ENCODE peak calls at places on chromosome 4, in five cellular contexts. One of them, this sample, is unnamed.
A peak's percentile ranks its signal among the peaks of the same experiment; 100 is the strongest.

GRCh38 chr4:72954811-72955210 is 114.7 kb downstream of the COX18 start:
- DNase-seq in sigmoid colon: no peak
- DNase-seq in SK-N-SH: no peak
- DNase-seq in hepatocyte: no peak
- DNase-seq in cardiac muscle cell: no peak
- DNase-seq in this sample: no peak

GRCh38 chr4:151204925-151205524 is 71.9 kb upstream of the PRSS48 start:
- DNase-seq in sigmoid colon: no peak
- DNase-seq in SK-N-SH: no peak
- DNase-seq in hepatocyte: peak; percentile 41
- DNase-seq in cardiac muscle cell: peak; percentile 50
- DNase-seq in this sample: no peak

GRCh38 chr4:74157743-74158560 is at the start of gene MTHFD2L:
- DNase-seq in sigmoid colon: peak; percentile 96
- DNase-seq in SK-N-SH: peak; percentile 98
- DNase-seq in hepatocyte: peak; percentile 97
- DNase-seq in cardiac muscle cell: peak; percentile 97
- DNase-seq in this sample: peak; percentile 97

GRCh38 chr4:173182403-173182802 is 13.8 kb downstream of the GALNT7 start:
- DNase-seq in sigmoid colon: no peak
- DNase-seq in SK-N-SH: no peak
- DNase-seq in hepatocyte: no peak
- DNase-seq in cardiac muscle cell: peak; percentile 65
- DNase-seq in this sample: peak; percentile 58

GRCh38 chr4:181860668-181861067 is 382.5 kb upstream of the TENM3 start:
- DNase-seq in sigmoid colon: no peak
- DNase-seq in SK-N-SH: no peak
- DNase-seq in hepatocyte: no peak
- DNase-seq in cardiac muscle cell: no peak
- DNase-seq in this sample: no peak

GRCh38 chr4:61292322-61292721 is 92.2 kb downstream of the ADGRL3 start:
- DNase-seq in sigmoid colon: no peak
- DNase-seq in SK-N-SH: no peak
- DNase-seq in hepatocyte: no peak
- DNase-seq in cardiac muscle cell: no peak
- DNase-seq in this sample: no peak

GRCh38 chr4:132333723-132334045 is 815.4 kb upstream of the PCDH10 start:
- DNase-seq in sigmoid colon: no peak
- DNase-seq in SK-N-SH: no peak
- DNase-seq in hepatocyte: no peak
- DNase-seq in cardiac muscle cell: peak; percentile 56
- DNase-seq in this sample: no peak

GRCh38 chr4:184274288-184274951 is 56.7 kb upstream of the ENPP6 start:
- DNase-seq in sigmoid colon: no peak
- DNase-seq in SK-N-SH: no peak
- DNase-seq in hepatocyte: no peak
- DNase-seq in cardiac muscle cell: no peak
- DNase-seq in this sample: no peak

GRCh38 chr4:7806080-7806630 is 133.5 kb downstream of the AFAP1 start:
- DNase-seq in sigmoid colon: peak; percentile 95
- DNase-seq in SK-N-SH: no peak
- DNase-seq in hepatocyte: no peak
- DNase-seq in cardiac muscle cell: peak; percentile 95
- DNase-seq in this sample: no peak

GRCh38 chr4:106809083-106809482 is 227.0 kb downstream of the DKK2 start:
- DNase-seq in sigmoid colon: no peak
- DNase-seq in SK-N-SH: peak; percentile 4
- DNase-seq in hepatocyte: peak; percentile 49
- DNase-seq in cardiac muscle cell: peak; percentile 67
- DNase-seq in this sample: no peak

GRCh38 chr4:41976775-41977516 is 4.6 kb upstream of the DCAF4L1 start:
- DNase-seq in sigmoid colon: no peak
- DNase-seq in SK-N-SH: no peak
- DNase-seq in hepatocyte: no peak
- DNase-seq in cardiac muscle cell: no peak
- DNase-seq in this sample: no peak

GRCh38 chr4:189304179-189304578 is 636.5 kb upstream of the FRG1 start:
- DNase-seq in sigmoid colon: no peak
- DNase-seq in SK-N-SH: no peak
- DNase-seq in hepatocyte: no peak
- DNase-seq in cardiac muscle cell: no peak
- DNase-seq in this sample: no peak

GRCh38 chr4:135319685-135320084 is 1118.1 kb upstream of the PABPC4L start:
- DNase-seq in sigmoid colon: no peak
- DNase-seq in SK-N-SH: no peak
- DNase-seq in hepatocyte: no peak
- DNase-seq in cardiac muscle cell: no peak
- DNase-seq in this sample: no peak

GRCh38 chr4:183256756-183257385 is 63.2 kb downstream of the CLDN22 start:
- DNase-seq in sigmoid colon: peak; percentile 73
- DNase-seq in SK-N-SH: peak; percentile 70
- DNase-seq in hepatocyte: peak; percentile 62
- DNase-seq in cardiac muscle cell: peak; percentile 68
- DNase-seq in this sample: no peak

GRCh38 chr4:78057600-78058560 is 757 bp downstream of the FRAS1 start:
- DNase-seq in sigmoid colon: peak; percentile 75
- DNase-seq in SK-N-SH: peak; percentile 66
- DNase-seq in hepatocyte: peak; percentile 69
- DNase-seq in cardiac muscle cell: peak; percentile 55
- DNase-seq in this sample: peak; percentile 49

GRCh38 chr4:155738548-155738947 is 20.3 kb upstream of the GUCY1B1 start:
- DNase-seq in sigmoid colon: no peak
- DNase-seq in SK-N-SH: no peak
- DNase-seq in hepatocyte: no peak
- DNase-seq in cardiac muscle cell: peak; percentile 49
- DNase-seq in this sample: no peak

GRCh38 chr4:181504846-181505374 is 738.3 kb upstream of the TENM3 start:
- DNase-seq in sigmoid colon: no peak
- DNase-seq in SK-N-SH: no peak
- DNase-seq in hepatocyte: no peak
- DNase-seq in cardiac muscle cell: no peak
- DNase-seq in this sample: no peak

GRCh38 chr4:7970031-7970946 is 30.6 kb upstream of the AFAP1 start:
- DNase-seq in sigmoid colon: no peak
- DNase-seq in SK-N-SH: peak; percentile 42
- DNase-seq in hepatocyte: peak; percentile 79
- DNase-seq in cardiac muscle cell: peak; percentile 85
- DNase-seq in this sample: no peak

GRCh38 chr4:70399319-70399718 is 1.6 kb downstream of the OPRPN start:
- DNase-seq in sigmoid colon: no peak
- DNase-seq in SK-N-SH: no peak
- DNase-seq in hepatocyte: no peak
- DNase-seq in cardiac muscle cell: no peak
- DNase-seq in this sample: no peak

GRCh38 chr4:73662709-73663546 is 42.7 kb upstream of the RASSF6 start:
- DNase-seq in sigmoid colon: no peak
- DNase-seq in SK-N-SH: no peak
- DNase-seq in hepatocyte: peak; percentile 32
- DNase-seq in cardiac muscle cell: peak; percentile 81
- DNase-seq in this sample: no peak

GRCh38 chr4:140754918-140755810 is 1.0 kb downstream of the TBC1D9 start:
- DNase-seq in sigmoid colon: no peak
- DNase-seq in SK-N-SH: no peak
- DNase-seq in hepatocyte: no peak
- DNase-seq in cardiac muscle cell: no peak
- DNase-seq in this sample: no peak

GRCh38 chr4:20019310-20020015 is 232.2 kb upstream of the SLIT2 start:
- DNase-seq in sigmoid colon: no peak
- DNase-seq in SK-N-SH: no peak
- DNase-seq in hepatocyte: no peak
- DNase-seq in cardiac muscle cell: no peak
- DNase-seq in this sample: no peak

GRCh38 chr4:180134116-180134866 is 2108.9 kb upstream of the TENM3 start:
- DNase-seq in sigmoid colon: no peak
- DNase-seq in SK-N-SH: no peak
- DNase-seq in hepatocyte: peak; percentile 19
- DNase-seq in cardiac muscle cell: no peak
- DNase-seq in this sample: no peak

GRCh38 chr4:87532109-87532508 is 2.9 kb upstream of the SPARCL1 start:
- DNase-seq in sigmoid colon: no peak
- DNase-seq in SK-N-SH: no peak
- DNase-seq in hepatocyte: no peak
- DNase-seq in cardiac muscle cell: peak; percentile 30
- DNase-seq in this sample: no peak

GRCh38 chr4:6938237-6938636 is 28.6 kb downstream of the TBC1D14 start:
- DNase-seq in sigmoid colon: peak; percentile 81
- DNase-seq in SK-N-SH: no peak
- DNase-seq in hepatocyte: no peak
- DNase-seq in cardiac muscle cell: no peak
- DNase-seq in this sample: no peak

GRCh38 chr4:176186067-176186466 is 9.3 kb downstream of the SPATA4 start:
- DNase-seq in sigmoid colon: no peak
- DNase-seq in SK-N-SH: no peak
- DNase-seq in hepatocyte: no peak
- DNase-seq in cardiac muscle cell: no peak
- DNase-seq in this sample: no peak

GRCh38 chr4:113772319-113772718 is 10.8 kb upstream of the CAMK2D start:
- DNase-seq in sigmoid colon: no peak
- DNase-seq in SK-N-SH: no peak
- DNase-seq in hepatocyte: no peak
- DNase-seq in cardiac muscle cell: no peak
- DNase-seq in this sample: no peak

GRCh38 chr4:154738426-154738825 is 5.4 kb upstream of the LRAT start:
- DNase-seq in sigmoid colon: no peak
- DNase-seq in SK-N-SH: no peak
- DNase-seq in hepatocyte: no peak
- DNase-seq in cardiac muscle cell: no peak
- DNase-seq in this sample: peak; percentile 75

GRCh38 chr4:13535708-13536361 is 8.5 kb downstream of the NKX3-2 start:
- DNase-seq in sigmoid colon: peak; percentile 60
- DNase-seq in SK-N-SH: peak; percentile 52
- DNase-seq in hepatocyte: no peak
- DNase-seq in cardiac muscle cell: no peak
- DNase-seq in this sample: no peak

GRCh38 chr4:101600287-101600686 is 190.2 kb upstream of the BANK1 start:
- DNase-seq in sigmoid colon: no peak
- DNase-seq in SK-N-SH: no peak
- DNase-seq in hepatocyte: peak; percentile 7
- DNase-seq in cardiac muscle cell: no peak
- DNase-seq in this sample: no peak

GRCh38 chr4:24805566-24805965 is 10.2 kb downstream of the SOD3 start:
- DNase-seq in sigmoid colon: no peak
- DNase-seq in SK-N-SH: no peak
- DNase-seq in hepatocyte: no peak
- DNase-seq in cardiac muscle cell: no peak
- DNase-seq in this sample: no peak

GRCh38 chr4:21476753-21477152 is 471.8 kb downstream of the KCNIP4 start:
- DNase-seq in sigmoid colon: no peak
- DNase-seq in SK-N-SH: no peak
- DNase-seq in hepatocyte: peak; percentile 45
- DNase-seq in cardiac muscle cell: peak; percentile 7
- DNase-seq in this sample: no peak

GRCh38 chr4:100060765-100061416 is 110.8 kb upstream of the H2AZ1 start:
- DNase-seq in sigmoid colon: no peak
- DNase-seq in SK-N-SH: no peak
- DNase-seq in hepatocyte: no peak
- DNase-seq in cardiac muscle cell: no peak
- DNase-seq in this sample: no peak

GRCh38 chr4:147714575-147715401 is 17.1 kb upstream of the ARHGAP10 start:
- DNase-seq in sigmoid colon: peak; percentile 90
- DNase-seq in SK-N-SH: no peak
- DNase-seq in hepatocyte: no peak
- DNase-seq in cardiac muscle cell: peak; percentile 83
- DNase-seq in this sample: no peak

GRCh38 chr4:76546282-76547166 is 111.5 kb downstream of the SHROOM3 start:
- DNase-seq in sigmoid colon: no peak
- DNase-seq in SK-N-SH: no peak
- DNase-seq in hepatocyte: peak; percentile 37
- DNase-seq in cardiac muscle cell: peak; percentile 85
- DNase-seq in this sample: no peak
- H3K4me3 ChIP-seq in sigmoid colon: no peak overlapping the region
- H3K4me3 ChIP-seq in SK-N-SH: no peak overlapping the region
- H3K4me3 ChIP-seq in hepatocyte: no peak overlapping the region
- H3K4me3 ChIP-seq in cardiac muscle cell: no peak overlapping the region
- H3K4me3 ChIP-seq in this sample: no peak overlapping the region

GRCh38 chr4:37685211-37685725 is 908 bp downstream of the RELL1 start:
- DNase-seq in sigmoid colon: peak; percentile 76
- DNase-seq in SK-N-SH: no peak
- DNase-seq in hepatocyte: peak; percentile 47
- DNase-seq in cardiac muscle cell: peak; percentile 62
- DNase-seq in this sample: no peak

GRCh38 chr4:37685726-37686372 is 327 bp downstream of the RELL1 start:
- DNase-seq in sigmoid colon: peak; percentile 82
- DNase-seq in SK-N-SH: peak; percentile 76
- DNase-seq in hepatocyte: peak; percentile 81
- DNase-seq in cardiac muscle cell: peak; percentile 46
- DNase-seq in this sample: peak; percentile 59

GRCh38 chr4:37684154-37684553 is 2.0 kb downstream of the RELL1 start:
- DNase-seq in sigmoid colon: no peak
- DNase-seq in SK-N-SH: no peak
- DNase-seq in hepatocyte: no peak
- DNase-seq in cardiac muscle cell: no peak
- DNase-seq in this sample: no peak

GRCh38 chr4:37680089-37680488 is 6.1 kb downstream of the RELL1 start:
- DNase-seq in sigmoid colon: no peak
- DNase-seq in SK-N-SH: no peak
- DNase-seq in hepatocyte: no peak
- DNase-seq in cardiac muscle cell: no peak
- DNase-seq in this sample: no peak

DNA sequence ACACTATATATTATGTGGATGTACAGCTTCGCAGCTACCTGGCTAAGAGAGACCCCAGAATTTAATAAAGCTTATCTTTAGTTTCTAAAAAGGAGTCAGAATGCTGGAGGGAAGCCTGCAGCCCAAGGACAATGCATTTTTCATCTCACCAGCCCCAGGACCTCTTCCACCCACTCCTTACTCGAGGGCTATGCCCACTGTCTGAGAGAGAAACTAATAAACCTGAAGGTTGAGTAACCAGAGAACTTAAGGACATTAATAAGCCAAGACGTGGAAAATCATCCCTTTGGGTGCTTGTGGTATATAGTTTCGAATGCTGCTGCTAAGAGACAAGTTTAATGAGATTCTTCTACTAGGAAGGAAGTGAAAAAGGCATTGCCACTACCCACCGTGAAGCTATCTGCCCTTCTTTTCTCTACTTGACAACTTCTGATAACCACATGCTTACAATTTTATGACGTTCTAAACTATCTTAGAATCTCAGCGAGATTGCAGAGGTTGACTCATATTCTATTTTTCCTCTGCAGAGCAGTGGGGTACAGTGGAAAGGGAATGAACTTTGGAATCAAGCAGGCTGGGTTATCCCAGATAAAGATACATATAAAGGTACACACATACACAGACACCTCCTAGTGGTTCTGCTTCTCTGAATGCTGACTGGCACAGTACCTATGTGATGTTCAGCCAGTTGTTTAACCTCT is 3.3 kb downstream of the RELL1 start:
- DNase-seq in sigmoid colon: no peak
- DNase-seq in SK-N-SH: no peak
- DNase-seq in hepatocyte: peak; percentile 69
- DNase-seq in cardiac muscle cell: no peak
- DNase-seq in this sample: no peak
- TF ChIP-seq CTCF in sigmoid colon: no peak
- TF ChIP-seq CTCF in SK-N-SH: peak; percentile 19
- TF ChIP-seq CTCF in hepatocyte: peak; percentile 40
- TF ChIP-seq CTCF in cardiac muscle cell: peak; percentile 6
- TF ChIP-seq CTCF in this sample: peak; percentile 28

GRCh38 chr4:185384877-185385465 is 10.8 kb downstream of the LRP2BP start:
- DNase-seq in sigmoid colon: no peak
- DNase-seq in SK-N-SH: no peak
- DNase-seq in hepatocyte: no peak
- DNase-seq in cardiac muscle cell: peak; percentile 41
- DNase-seq in this sample: no peak
- H3K27ac ChIP-seq in sigmoid colon: peak overlapping the region; percentile 21
- H3K27ac ChIP-seq in SK-N-SH: no peak overlapping the region
- H3K27ac ChIP-seq in hepatocyte: no peak overlapping the region
- H3K27ac ChIP-seq in cardiac muscle cell: no peak overlapping the region
- H3K27ac ChIP-seq in this sample: peak overlapping the region; percentile 27

GRCh38 chr4:10461091-10461849 is 4.0 kb upstream of the ZNF518B start:
- DNase-seq in sigmoid colon: no peak
- DNase-seq in SK-N-SH: peak; percentile 92
- DNase-seq in hepatocyte: peak; percentile 91
- DNase-seq in cardiac muscle cell: peak; percentile 85
- DNase-seq in this sample: no peak
- H3K4me3 ChIP-seq in sigmoid colon: no peak overlapping the region
- H3K4me3 ChIP-seq in SK-N-SH: peak overlapping the region; percentile 20
- H3K4me3 ChIP-seq in hepatocyte: peak overlapping the region; percentile 88
- H3K4me3 ChIP-seq in cardiac muscle cell: peak overlapping the region; percentile 29
- H3K4me3 ChIP-seq in this sample: peak overlapping the region; percentile 24

This sample was measured in RWPE2.